ENCODE peak calls at places on chromosome 13, in five cellular contexts. V, T, O, L and Z are unnamed samples.

GRCh38 chr13:113845055-113845454 is 18.8 kb downstream of the GAS6 start:
- DNase-seq in V (no peak), T (no peak), O (no peak), L (peak; percentile 56), Z (no peak)

GRCh38 chr13:26498524-26499208 is 58.8 kb upstream of the WASF3 start:
- DNase-seq in V (no peak), T (no peak), O (no peak), L (no peak), Z (no peak)

GRCh38 chr13:110828705-110829104 is 86.2 kb downstream of the ANKRD10 start:
- DNase-seq in V (no peak), T (no peak), O (no peak), L (no peak), Z (no peak)

GRCh38 chr13:110408286-110408685 is 101.2 kb downstream of the COL4A2 start:
- DNase-seq in V (no peak), T (no peak), O (no peak), L (no peak), Z (no peak)

GRCh38 chr13:38542601-38543000 is 144.3 kb upstream of the FREM2 start:
- DNase-seq in V (no peak), T (no peak), O (no peak), L (no peak), Z (no peak)

GRCh38 chr13:42394361-42395065 is 122.6 kb downstream of the AKAP11 start:
- DNase-seq in V (no peak), T (no peak), O (peak; percentile 51), L (no peak), Z (no peak)

GRCh38 chr13:102774596-102775375 is 1.2 kb upstream of the TEX30 start:
- DNase-seq in V (no peak), T (no peak), O (no peak), L (no peak), Z (no peak)

GRCh38 chr13:60143775-60144174 is 20.0 kb downstream of the DIAPH3 start:
- DNase-seq in V (no peak), T (no peak), O (no peak), L (no peak), Z (no peak)

GRCh38 chr13:46622013-46622917 is 69.3 kb downstream of the LRCH1 start:
- DNase-seq in V (no peak), T (no peak), O (no peak), L (no peak), Z (no peak)
- H3K4me1 ChIP-seq in V (peaks cover 54% of the 10 kb centered on the region), T (no peaks in the 10 kb centered on the region), O (peaks cover 19% of the 10 kb centered on the region), L (peaks cover 13% of the 10 kb centered on the region), Z (peaks cover 43% of the 10 kb centered on the region)

GRCh38 chr13:98959299-98959698 is 18.6 kb downstream of the DOCK9 start:
- DNase-seq in V (no peak), T (no peak), O (no peak), L (no peak), Z (no peak)

GRCh38 chr13:98957731-98958442 is 20.0 kb downstream of the DOCK9 start:
- DNase-seq in V (no peak), T (no peak), O (no peak), L (peak; percentile 50), Z (no peak)

GRCh38 chr13:98959775-98960325 is 18.0 kb downstream of the DOCK9 start:
- DNase-seq in V (no peak), T (no peak), O (no peak), L (no peak), Z (no peak)

GRCh38 chr13:98960331-98961203 is 17.3 kb downstream of the DOCK9 start:
- DNase-seq in V (no peak), T (no peak), O (no peak), L (no peak), Z (no peak)

DNA sequence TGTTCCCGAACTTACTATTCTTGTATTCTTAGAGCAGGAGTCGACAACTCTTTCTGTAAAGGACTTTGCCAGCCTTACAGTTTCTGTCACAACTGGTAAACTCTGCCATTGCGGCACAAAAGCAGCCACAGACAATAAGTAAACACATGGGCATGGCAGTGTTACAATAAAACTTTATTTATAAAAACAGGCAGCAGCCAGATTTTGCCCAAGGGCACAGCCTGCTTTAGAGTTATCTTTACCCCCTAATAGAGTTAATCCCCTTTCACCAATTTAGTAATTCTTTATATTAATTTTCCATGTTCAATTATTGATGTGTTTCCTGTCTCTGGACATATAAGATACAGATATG is 19.4 kb downstream of the DOCK9 start:
- DNase-seq in V (no peak), T (no peak), O (no peak), L (no peak), Z (no peak)
- H3K4me1 ChIP-seq in V (peaks cover 54% of the 10 kb centered on the region), T (no peaks in the 10 kb centered on the region), O (no peaks in the 10 kb centered on the region), L (no peaks in the 10 kb centered on the region), Z (no peaks in the 10 kb centered on the region)

GRCh38 chr13:49042476-49042875 is 66.8 kb downstream of the FNDC3A start:
- DNase-seq in V (no peak), T (no peak), O (no peak), L (no peak), Z (no peak)

GRCh38 chr13:49046002-49046401 is 70.3 kb downstream of the FNDC3A start:
- DNase-seq in V (no peak), T (no peak), O (no peak), L (no peak), Z (no peak)

GRCh38 chr13:49046534-49046933 is 70.8 kb downstream of the FNDC3A start:
- DNase-seq in V (no peak), T (no peak), O (no peak), L (no peak), Z (no peak)

GRCh38 chr13:49044849-49045248 is 69.1 kb downstream of the FNDC3A start:
- DNase-seq in V (no peak), T (no peak), O (no peak), L (no peak), Z (no peak)

DNA sequence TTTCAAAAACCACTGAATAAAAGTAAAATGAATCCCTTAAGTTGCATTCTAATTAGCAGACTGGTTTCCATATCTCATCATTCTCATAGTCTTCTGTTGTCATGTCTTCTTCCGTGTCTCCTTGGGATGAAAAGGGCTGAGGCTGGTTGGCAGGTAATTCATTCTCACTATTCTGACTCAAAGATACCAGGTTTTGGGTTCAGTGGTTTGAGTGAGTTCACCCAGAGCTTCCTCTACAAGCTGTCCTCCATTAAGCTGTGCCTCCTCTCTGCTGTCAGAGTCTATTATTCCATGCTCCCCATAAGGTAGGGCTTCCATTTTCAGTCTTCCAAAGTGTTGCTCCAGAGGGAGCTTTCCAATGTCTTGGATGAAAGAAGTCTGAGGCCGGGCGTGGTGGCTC is 68.3 kb downstream of the FNDC3A start:
- DNase-seq in V (no peak), T (no peak), O (no peak), L (no peak), Z (no peak)
- H3K4me1 ChIP-seq in V (no peaks in the 10 kb centered on the region), T (no peaks in the 10 kb centered on the region), O (no peaks in the 10 kb centered on the region), L (no peaks in the 10 kb centered on the region), Z (no peaks in the 10 kb centered on the region)

GRCh38 chr13:98489446-98490194 is 87.3 kb downstream of the STK24 start:
- DNase-seq in V (no peak), T (no peak), O (peak; percentile 36), L (no peak), Z (no peak)
- H3K4me1 ChIP-seq in V (peaks cover 60% of the 10 kb centered on the region), T (peaks cover 15% of the 10 kb centered on the region), O (peaks cover 31% of the 10 kb centered on the region), L (peaks cover 6% of the 10 kb centered on the region), Z (peaks cover 77% of the 10 kb centered on the region)

GRCh38 chr13:33233547-33233946 is 52.0 kb downstream of the STARD13 start:
- DNase-seq in V (peak; percentile 84), T (no peak), O (no peak), L (peak; percentile 61), Z (no peak)

GRCh38 chr13:33229446-33230177 is 55.9 kb downstream of the STARD13 start:
- DNase-seq in V (peak; percentile 60), T (no peak), O (no peak), L (no peak), Z (no peak)

GRCh38 chr13:33232883-33233282 is 52.7 kb downstream of the STARD13 start:
- DNase-seq in V (no peak), T (no peak), O (no peak), L (no peak), Z (no peak)

GRCh38 chr13:33230178-33230881 is 55.2 kb downstream of the STARD13 start:
- DNase-seq in V (no peak), T (no peak), O (no peak), L (no peak), Z (no peak)

GRCh38 chr13:33231339-33231738 is 54.2 kb downstream of the STARD13 start:
- DNase-seq in V (no peak), T (no peak), O (no peak), L (no peak), Z (no peak)
- H3K4me1 ChIP-seq in V (peaks cover 82% of the 10 kb centered on the region), T (no peaks in the 10 kb centered on the region), O (no peaks in the 10 kb centered on the region), L (peaks cover 10% of the 10 kb centered on the region), Z (peaks cover 37% of the 10 kb centered on the region)

GRCh38 chr13:46374710-46375109 is 12.3 kb downstream of the RUBCNL start:
- DNase-seq in V (no peak), T (no peak), O (no peak), L (no peak), Z (no peak)
- H3K4me1 ChIP-seq in V (peaks cover 9% of the 10 kb centered on the region), T (no peaks in the 10 kb centered on the region), O (no peaks in the 10 kb centered on the region), L (peaks cover 8% of the 10 kb centered on the region), Z (no peaks in the 10 kb centered on the region)

DNA sequence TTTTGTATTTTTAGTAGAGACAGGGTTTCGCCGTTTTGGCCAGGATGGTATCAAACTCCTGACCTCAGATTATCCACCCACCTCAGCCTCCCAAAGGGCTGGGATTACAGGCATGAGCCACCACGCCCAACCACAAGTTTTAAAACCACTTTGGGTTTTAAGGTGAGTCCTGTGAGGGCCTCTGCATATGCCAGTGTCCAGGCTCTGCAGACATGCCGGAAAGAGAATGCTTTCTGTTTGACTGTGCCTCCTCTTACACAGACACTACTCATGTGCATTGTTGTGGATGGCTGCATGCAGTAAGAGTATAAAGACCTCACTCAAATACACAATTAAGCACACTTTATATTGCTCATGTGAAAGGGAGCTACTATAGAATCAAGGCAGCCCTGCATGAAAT is 20.8 kb upstream of the SLC25A30 start:
- DNase-seq in V (no peak), T (no peak), O (no peak), L (no peak), Z (no peak)
- H3K4me1 ChIP-seq in V (peaks cover 14% of the 10 kb centered on the region), T (no peaks in the 10 kb centered on the region), O (peaks cover 3% of the 10 kb centered on the region), L (no peaks in the 10 kb centered on the region), Z (peaks cover 10% of the 10 kb centered on the region)

GRCh38 chr13:30115257-30115600 is 192.1 kb downstream of the KATNAL1 start:
- DNase-seq in V (no peak), T (no peak), O (no peak), L (no peak), Z (no peak)
- H3K4me1 ChIP-seq in V (peaks cover 24% of the 10 kb centered on the region), T (peaks cover 12% of the 10 kb centered on the region), O (peaks cover 20% of the 10 kb centered on the region), L (peaks cover 3% of the 10 kb centered on the region), Z (peaks cover 13% of the 10 kb centered on the region)

GRCh38 chr13:97256343-97256783 is 34.2 kb downstream of the MBNL2 start:
- DNase-seq in V (no peak), T (peak; percentile 98), O (no peak), L (no peak), Z (peak; percentile 64)
- H3K4me1 ChIP-seq in V (peaks cover 95% of the 10 kb centered on the region), T (peaks cover 84% of the 10 kb centered on the region), O (peaks cover 10% of the 10 kb centered on the region), L (peaks cover 62% of the 10 kb centered on the region), Z (peaks cover 85% of the 10 kb centered on the region)